ENCODE peak calls at places on chromosome 21, in ten cellular contexts. A is stomach, M is transverse colon, O is heart left ventricle, T is testis, Y is IMR-90, W is K562, E is body of pancreas, D is H1, P is A549. V is an unnamed sample.

GRCh38 chr21:25961042-25961441 is 209.5 kb downstream of the APP start:
- DNase-seq in W (no peak), O (no peak), T (no peak), Y (no peak), E (no peak), A (no peak), D (peak), P (no peak), M (no peak), V (no peak)

GRCh38 chr21:26715116-26715515 is 130.1 kb downstream of the ADAMTS1 start:
- DNase-seq in A (no peak), Y (no peak), O (no peak), E (no peak), M (no peak), D (no peak), W (no peak), P (no peak), T (no peak), V (no peak)

GRCh38 chr21:37675202-37675801 is 241.0 kb downstream of the KCNJ6 start:
- DNase-seq in Y (peak), D (peak), M (peak), P (peak), O (peak), T (peak), E (peak), W (peak), A (peak), V (peak)

GRCh38 chr21:39956586-39956985 is 89.3 kb downstream of the PCP4 start:
- DNase-seq in P (no peak), W (no peak), A (no peak), M (no peak), D (no peak), T (no peak), Y (no peak), E (no peak), O (no peak), V (no peak)

GRCh38 chr21:37565530-37566223 is 199.1 kb downstream of the DYRK1A start:
- DNase-seq in T (peak), M (no peak), A (no peak), Y (peak), O (no peak), P (peak), E (no peak), D (no peak), W (no peak), V (no peak)

GRCh38 chr21:39073717-39074116 is 109.5 kb downstream of the PSMG1 start:
- DNase-seq in D (no peak), M (no peak), E (no peak), Y (no peak), W (no peak), P (no peak), O (no peak), A (no peak), T (no peak), V (no peak)

GRCh38 chr21:28247454-28248020 is 745.1 kb downstream of the LTN1 start:
- DNase-seq in D (no peak), P (no peak), T (no peak), A (no peak), W (no peak), Y (no peak), O (no peak), E (no peak), M (no peak), V (no peak)

GRCh38 chr21:39153373-39153772 is 29.9 kb downstream of the PSMG1 start:
- DNase-seq in D (no peak), W (peak), M (no peak), O (no peak), Y (no peak), T (no peak), E (no peak), P (peak), A (no peak), V (no peak)

GRCh38 chr21:31173881-31174555 is 135.7 kb upstream of the KRTAP19-8 start:
- DNase-seq in Y (no peak), T (no peak), O (peak), M (no peak), P (no peak), W (peak), E (peak), A (peak), D (no peak), V (no peak)

GRCh38 chr21:38968887-38969543 is 163.3 kb downstream of the ETS2 start:
- DNase-seq in A (no peak), T (no peak), P (no peak), E (no peak), O (no peak), Y (no peak), W (no peak), M (no peak), D (no peak), V (no peak)

GRCh38 chr21:38887062-38887686 is 81.4 kb downstream of the ETS2 start:
- DNase-seq in P (no peak), E (no peak), T (no peak), Y (no peak), W (no peak), M (no peak), O (no peak), D (no peak), A (no peak), V (no peak)

GRCh38 chr21:23949493-23949892 is 1657.8 kb downstream of the MRPL39 start:
- DNase-seq in W (no peak), Y (no peak), P (no peak), D (no peak), E (no peak), O (no peak), T (no peak), M (no peak), A (no peak), V (no peak)

GRCh38 chr21:20169812-20170576 is 828.2 kb upstream of the NCAM2 start:
- DNase-seq in P (no peak), D (no peak), A (no peak), W (no peak), Y (no peak), T (no peak), E (no peak), O (no peak), M (no peak), V (no peak)

GRCh38 chr21:22062472-22063139 is 1064.4 kb downstream of the NCAM2 start:
- DNase-seq in A (no peak), Y (no peak), O (no peak), E (peak), M (peak), D (no peak), P (no peak), T (no peak), W (no peak), V (no peak)

GRCh38 chr21:39006653-39007417 is 176.4 kb downstream of the PSMG1 start:
- DNase-seq in W (no peak), E (no peak), M (peak), T (peak), Y (no peak), O (peak), A (peak), P (no peak), D (no peak), V (peak)

GRCh38 chr21:26732442-26733221 is 112.6 kb downstream of the ADAMTS1 start:
- DNase-seq in T (peak), O (peak), P (peak), E (peak), W (no peak), M (peak), Y (peak), A (peak), D (peak), V (no peak)

GRCh38 chr21:39637971-39638628 is 25.4 kb downstream of the B3GALT5 start:
- DNase-seq in P (no peak), M (peak), Y (no peak), O (no peak), E (no peak), A (no peak), T (no peak), D (no peak), W (no peak), V (no peak)

GRCh38 chr21:15121097-15121654 is 56.4 kb upstream of the NRIP1 start:
- DNase-seq in P (no peak), D (no peak), Y (no peak), O (no peak), T (no peak), E (no peak), W (no peak), A (no peak), M (no peak), V (no peak)

GRCh38 chr21:40318371-40318770 is 451.1 kb downstream of the PCP4 start:
- DNase-seq in D (no peak), A (no peak), P (no peak), W (no peak), T (no peak), O (no peak), M (no peak), E (no peak), Y (no peak), V (no peak)

GRCh38 chr21:25283720-25284119 is 323.6 kb downstream of the MRPL39 start:
- DNase-seq in D (no peak), O (no peak), W (no peak), E (no peak), M (no peak), Y (peak), T (no peak), P (peak), A (no peak), V (no peak)

GRCh38 chr21:14084701-14085100 is 126.1 kb downstream of the LIPI start:
- DNase-seq in T (no peak), W (no peak), Y (no peak), O (no peak), A (no peak), P (no peak), M (no peak), E (no peak), D (no peak), V (no peak)

GRCh38 chr21:39050839-39051560 is 132.3 kb downstream of the PSMG1 start:
- DNase-seq in E (no peak), M (no peak), D (no peak), W (no peak), Y (no peak), P (no peak), O (no peak), T (no peak), A (no peak), V (no peak)

GRCh38 chr21:29271927-29272333 is 26.8 kb upstream of the BACH1 start:
- DNase-seq in A (no peak), P (peak), Y (no peak), O (no peak), D (no peak), E (no peak), M (no peak), T (peak), W (peak), V (no peak)

GRCh38 chr21:30408782-30409494 is 13.1 kb downstream of the KRTAP13-1 start:
- DNase-seq in Y (no peak), P (peak), T (peak), A (peak), M (peak), E (peak), D (peak), W (no peak), O (peak), V (peak)

GRCh38 chr21:46600978-46601377 is 3.9 kb downstream of the S100B start:
- DNase-seq in O (no peak), M (no peak), W (no peak), A (no peak), D (no peak), E (no peak), Y (no peak), P (no peak), T (no peak), V (no peak)

GRCh38 chr21:20739421-20739820 is 258.8 kb upstream of the NCAM2 start:
- DNase-seq in O (no peak), D (no peak), Y (no peak), W (peak), T (no peak), M (no peak), P (no peak), A (no peak), E (no peak), V (no peak)

GRCh38 chr21:27570306-27570868 is 603.5 kb upstream of the ADAMTS5 start:
- DNase-seq in Y (peak), M (peak), D (no peak), W (no peak), A (peak), P (no peak), O (peak), E (peak), T (peak), V (peak)

GRCh38 chr21:28099296-28099695 is 893.4 kb downstream of the LTN1 start:
- DNase-seq in M (no peak), Y (peak), O (peak), D (no peak), A (no peak), W (no peak), P (no peak), T (peak), E (peak), V (no peak)

GRCh38 chr21:30340714-30341573 is 3.5 kb upstream of the KRTAP27-1 start:
- DNase-seq in Y (peak), A (peak), O (peak), P (peak), M (peak), E (peak), D (no peak), T (peak), W (peak), V (no peak)

GRCh38 chr21:46518983-46519583 is 60.4 kb downstream of the DIP2A start:
- DNase-seq in Y (peak), P (no peak), O (no peak), D (no peak), M (no peak), T (no peak), A (no peak), E (no peak), W (peak), V (no peak)

GRCh38 chr21:29144736-29145353 is 14.4 kb downstream of the MAP3K7CL start:
- DNase-seq in W (no peak), P (no peak), M (no peak), T (no peak), D (no peak), A (no peak), E (no peak), O (no peak), Y (peak), V (no peak)

GRCh38 chr21:27070881-27071670 is 104.2 kb upstream of the ADAMTS5 start:
- DNase-seq in W (no peak), D (no peak), O (no peak), P (no peak), T (no peak), Y (peak), M (no peak), A (no peak), E (no peak), V (no peak)

GRCh38 chr21:36147891-36148290 is 8.7 kb upstream of the DOP1B start:
- DNase-seq in D (no peak), O (no peak), T (no peak), W (no peak), A (no peak), M (no peak), P (no peak), E (no peak), Y (no peak), V (no peak)

GRCh38 chr21:36149788-36150187 is 6.8 kb upstream of the DOP1B start:
- DNase-seq in A (no peak), O (no peak), W (no peak), D (no peak), E (no peak), M (no peak), T (no peak), P (no peak), Y (no peak), V (no peak)

GRCh38 chr21:36148886-36149285 is 7.7 kb upstream of the DOP1B start:
- DNase-seq in T (no peak), W (no peak), O (no peak), D (no peak), A (no peak), M (no peak), P (no peak), Y (no peak), E (no peak), V (no peak)

GRCh38 chr21:36145259-36145658 is 10.4 kb downstream of the CBR3 start:
- DNase-seq in M (no peak), T (no peak), O (no peak), E (no peak), A (no peak), Y (no peak), D (no peak), P (no peak), W (no peak), V (no peak)

DNA sequence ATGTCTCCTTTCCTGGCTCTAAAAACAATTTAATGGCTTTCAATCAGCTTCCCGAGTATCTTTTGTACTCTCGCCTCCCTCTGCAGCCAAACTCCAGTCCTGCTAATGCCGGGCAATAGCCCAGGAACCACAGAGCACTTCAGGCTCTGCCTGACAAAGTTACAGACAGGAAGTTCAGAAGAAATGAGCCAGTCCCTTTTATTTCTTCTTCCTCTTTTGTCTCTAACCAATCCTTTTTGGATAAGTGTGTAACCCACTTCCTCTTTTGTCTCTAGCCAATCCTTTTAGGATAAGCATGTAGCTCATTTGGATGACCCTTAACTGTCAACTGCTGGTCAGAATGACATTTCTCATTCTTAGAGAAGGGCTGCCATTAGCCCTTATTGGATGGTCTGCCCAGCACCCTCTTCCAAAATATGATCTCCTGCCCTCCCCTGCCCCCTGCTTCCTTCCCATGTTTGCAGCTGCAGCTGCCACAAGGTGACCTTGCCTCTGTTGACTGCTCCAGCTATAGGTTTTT is 6.4 kb upstream of the DOP1B start:
- DNase-seq in Y (peak), A (no peak), O (peak), P (no peak), D (no peak), M (no peak), W (no peak), T (peak), E (no peak), V (peak)
- TF ChIP-seq POLR2A in Y (no peak), A (no peak), O (no peak), P (no peak), D (no peak), M (peak), W (no peak), T (no peak), E (no peak), V (no peak)

GRCh38 chr21:32611471-32611997 is 643 bp downstream of the CFAP298 start:
- DNase-seq in A (peak), P (no peak), T (peak), E (peak), D (no peak), M (peak), W (peak), O (no peak), Y (peak), V (no peak)

GRCh38 chr21:32612999-32613337 is 791 bp upstream of the CFAP298 start:
- DNase-seq in P (no peak), A (no peak), T (no peak), D (no peak), W (no peak), Y (no peak), E (no peak), O (no peak), M (no peak), V (no peak)

GRCh38 chr21:32612075-32612998 is at the start of gene CFAP298:
- DNase-seq in W (peak), M (peak), P (peak), E (peak), O (peak), Y (peak), A (peak), D (peak), T (peak), V (peak)

GRCh38 chr21:32613436-32614043 is 1.4 kb upstream of the CFAP298 start:
- DNase-seq in Y (no peak), P (no peak), T (no peak), A (no peak), M (no peak), W (no peak), O (no peak), E (no peak), D (no peak), V (no peak)
- H3K27ac ChIP-seq in Y (peak), P (peak), T (peak), A (peak), M (peak), W (peak), O (peak), E (peak), D (no peak), V (peak)

GRCh38 chr21:43694437-43695079 is 24.4 kb upstream of the PDXK start:
- DNase-seq in P (no peak), T (no peak), D (no peak), W (no peak), Y (no peak), A (no peak), O (no peak), M (no peak), E (no peak), V (no peak)

GRCh38 chr21:43697758-43698643 is 20.9 kb upstream of the PDXK start:
- DNase-seq in M (no peak), D (no peak), E (no peak), T (no peak), W (no peak), A (no peak), P (no peak), Y (peak), O (no peak), V (no peak)

GRCh38 chr21:43692949-43693348 is 26.0 kb upstream of the PDXK start:
- DNase-seq in W (no peak), E (no peak), A (no peak), T (no peak), Y (no peak), M (no peak), D (no peak), O (no peak), P (no peak), V (no peak)

GRCh38 chr21:43693981-43694380 is 24.9 kb upstream of the PDXK start:
- DNase-seq in O (no peak), M (no peak), E (no peak), P (no peak), A (no peak), D (no peak), Y (no peak), T (no peak), W (no peak), V (no peak)

DNA sequence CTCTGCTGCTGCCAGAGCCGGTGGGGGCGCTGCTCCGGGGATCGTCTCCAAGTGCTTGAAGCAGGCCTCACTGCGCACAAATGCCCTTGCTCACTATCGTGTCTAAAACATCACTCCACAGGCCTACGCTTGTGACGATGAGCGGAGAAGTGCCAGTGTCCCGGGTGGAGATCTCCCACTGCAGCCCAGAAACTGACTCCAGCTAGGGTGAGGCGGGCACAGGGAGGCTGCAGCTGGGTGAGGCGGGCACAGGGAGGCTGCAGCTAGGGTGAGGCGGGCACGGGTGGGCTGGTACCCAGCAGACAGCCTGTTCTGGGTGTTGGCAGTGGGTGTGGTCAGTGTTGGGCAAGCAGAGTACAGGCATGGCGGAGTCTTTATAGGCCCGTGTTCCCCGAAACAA is 22.7 kb upstream of the PDXK start:
- DNase-seq in D (no peak), A (no peak), E (no peak), T (no peak), O (no peak), P (no peak), M (peak), W (no peak), Y (no peak), V (no peak)
- TF ChIP-seq POLR2A in D (no peak), A (no peak), E (no peak), T (no peak), O (no peak), P (no peak), M (no peak), W (no peak), Y (no peak), V (no peak)

GRCh38 chr21:42302292-42302650 is 12.9 kb downstream of the TFF3 start:
- DNase-seq in O (no peak), D (no peak), Y (no peak), A (no peak), P (no peak), M (peak), T (no peak), E (no peak), W (no peak), V (no peak)
- H3K27ac ChIP-seq in O (peak), D (no peak), Y (no peak), A (peak), P (no peak), M (no peak), T (no peak), E (no peak), W (no peak), V (peak)

GRCh38 chr21:34670220-34670961 is 1.6 kb downstream of the CLIC6 start:
- DNase-seq in W (no peak), A (peak), T (no peak), Y (no peak), E (no peak), D (no peak), P (no peak), O (no peak), M (peak), V (no peak)
- TF ChIP-seq POLR2A in W (no peak), A (no peak), T (no peak), Y (no peak), E (no peak), D (no peak), P (no peak), O (no peak), M (no peak), V (no peak)

GRCh38 chr21:33075128-33075527 is 5.2 kb downstream of the OLIG1 start:
- DNase-seq in E (no peak), M (no peak), Y (no peak), P (no peak), A (no peak), D (no peak), O (no peak), W (no peak), T (no peak), V (no peak)
- H3K27ac ChIP-seq in E (no peak), M (no peak), Y (no peak), P (no peak), A (no peak), D (no peak), O (no peak), W (no peak), T (no peak), V (no peak)